ENCODE peak calls at places on chromosomes 16 and 17, in eight cellular contexts. C is transverse colon, M is endothelial cell, G is mesothelial cell of epicardium, Y is AG10803, B is left ventricle myocardium inferior, I is upper lobe of right lung, A is cardiac fibroblast. X is an unnamed sample.
A peak's percentile ranks its signal among the peaks of the same experiment; 100 is the strongest.

GRCh38 chr17:36824678-36825091 is 112.6 kb upstream of the LHX1 start:
- DNase-seq in I (no peak), G (no peak), Y (peak; percentile 6), A (no peak), C (no peak), M (no peak), B (no peak), X (no peak)

GRCh38 chr16:58499615-58500328 is at the start of gene NDRG4:
- DNase-seq in G (no peak), Y (peak; percentile 75), C (peak; percentile 40), I (no peak), B (no peak), A (peak; percentile 91), M (peak; percentile 52), X (no peak)

GRCh38 chr17:78672880-78673371 is 95.7 kb upstream of the DNAH17 start:
- DNase-seq in A (no peak), M (no peak), G (no peak), B (no peak), Y (no peak), I (peak; percentile 63), C (no peak), X (no peak)

GRCh38 chr17:57499648-57500049 is 243.3 kb downstream of the MSI2 start:
- DNase-seq in A (no peak), M (no peak), Y (peak; percentile 53), I (no peak), B (no peak), G (no peak), C (no peak), X (no peak)

GRCh38 chr17:38556234-38556633 is 49.5 kb downstream of the SRCIN1 start:
- DNase-seq in M (no peak), A (no peak), Y (no peak), C (no peak), I (no peak), G (no peak), B (no peak), X (no peak)

GRCh38 chr16:72256398-72257048 is 84.6 kb upstream of the PMFBP1 start:
- DNase-seq in G (no peak), A (peak; percentile 69), B (no peak), C (no peak), Y (peak; percentile 94), I (no peak), M (no peak), X (no peak)

GRCh38 chr16:72649254-72649944 is 398.5 kb downstream of the ZFHX3 start:
- DNase-seq in G (no peak), A (no peak), B (no peak), Y (no peak), C (no peak), M (no peak), I (no peak), X (no peak)

GRCh38 chr16:1174477-1175357 is 21.8 kb downstream of the CACNA1H start:
- DNase-seq in C (no peak), I (no peak), Y (peak; percentile 4), A (no peak), B (no peak), G (no peak), M (no peak), X (no peak)

GRCh38 chr17:42087736-42088705 is 10.3 kb downstream of the ZNF385C start:
- DNase-seq in A (no peak), M (no peak), C (no peak), B (no peak), Y (no peak), G (no peak), I (no peak), X (no peak)

GRCh38 chr16:1428511-1428910 is 2.4 kb upstream of the PERCC1 start:
- DNase-seq in C (no peak), M (peak; percentile 67), I (peak; percentile 67), A (peak; percentile 26), Y (no peak), B (no peak), G (no peak), X (no peak)

GRCh38 chr17:56096026-56096807 is 57.1 kb upstream of the ANKFN1 start:
- DNase-seq in G (no peak), A (no peak), M (no peak), I (no peak), Y (peak; percentile 22), C (no peak), B (no peak), X (no peak)

GRCh38 chr17:80187493-80187892 is 17.7 kb downstream of the CARD14 start:
- DNase-seq in C (peak; percentile 74), M (no peak), I (peak; percentile 83), A (peak; percentile 64), Y (peak; percentile 29), G (no peak), B (peak; percentile 66), X (no peak)

GRCh38 chr17:29005936-29006438 is at the start of gene SEZ6:
- DNase-seq in I (peak; percentile 88), Y (peak; percentile 36), M (peak; percentile 94), A (peak; percentile 70), G (peak; percentile 84), C (peak; percentile 37), B (peak; percentile 72), X (peak; percentile 30)

GRCh38 chr16:57263585-57264351 is 18.7 kb downstream of the ARL2BP start:
- DNase-seq in I (peak; percentile 59), Y (no peak), M (no peak), C (no peak), G (no peak), A (no peak), B (no peak), X (no peak)

GRCh38 chr17:28907709-28908475 is 5.0 kb upstream of the DHRS13 start:
- DNase-seq in C (no peak), I (no peak), B (no peak), G (no peak), Y (peak; percentile 35), M (no peak), A (peak; percentile 68), X (no peak)

GRCh38 chr16:12723681-12724080 is 80.0 kb downstream of the CPPED1 start:
- DNase-seq in C (no peak), A (no peak), B (no peak), Y (no peak), I (no peak), G (no peak), M (no peak), X (no peak)

GRCh38 chr16:12724216-12724615 is 79.5 kb downstream of the CPPED1 start:
- DNase-seq in I (no peak), Y (no peak), C (no peak), A (no peak), M (no peak), G (no peak), B (no peak), X (no peak)

GRCh38 chr16:12721841-12722467 is 81.7 kb downstream of the CPPED1 start:
- DNase-seq in Y (no peak), I (no peak), B (no peak), M (no peak), C (no peak), G (no peak), A (no peak), X (no peak)

GRCh38 chr16:12716658-12717057 is 87.0 kb downstream of the CPPED1 start:
- DNase-seq in I (no peak), C (no peak), B (no peak), M (no peak), Y (no peak), A (no peak), G (no peak), X (no peak)

GRCh38 chr16:12719972-12720371 is 83.7 kb downstream of the CPPED1 start:
- DNase-seq in M (no peak), B (no peak), C (no peak), I (no peak), G (no peak), Y (no peak), A (no peak), X (no peak)
- TF ChIP-seq CTCF in M (no peak), B (no peak), C (no peak), I (no peak), G (no peak), Y (no peak), A (no peak), X (no peak)

DNA sequence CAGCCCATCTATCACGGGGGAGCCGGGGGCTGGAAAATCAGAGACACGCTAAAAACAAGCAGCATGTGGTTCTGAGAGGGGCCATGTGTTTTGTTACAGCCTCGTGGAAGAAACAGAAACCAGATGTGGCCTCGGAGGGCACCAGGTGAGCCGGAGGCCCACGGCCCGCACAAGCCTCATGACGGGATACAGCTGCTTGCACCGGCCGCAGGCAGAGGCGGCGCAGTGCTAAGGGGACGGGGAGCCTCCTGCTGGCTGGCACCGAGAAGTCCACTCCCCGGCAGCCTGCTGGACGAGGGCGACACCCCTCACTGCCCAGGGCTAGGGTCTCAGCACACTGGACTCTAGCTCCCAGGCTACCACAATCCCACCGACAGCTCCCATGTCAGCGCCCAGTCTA is 19.2 kb downstream of the NDUFAF8 start:
- DNase-seq in A (no peak), C (no peak), G (no peak), M (no peak), B (no peak), Y (no peak), I (no peak), X (no peak)
- TF ChIP-seq CTCF in A (no peak), C (no peak), G (no peak), M (no peak), B (no peak), Y (no peak), I (no peak), X (no peak)

GRCh38 chr16:7317982-7318381 is 14.7 kb upstream of the RBFOX1 start:
- DNase-seq in M (no peak), A (no peak), I (no peak), B (no peak), Y (no peak), C (no peak), G (no peak), X (no peak)

GRCh38 chr16:7318661-7319060 is 14.0 kb upstream of the RBFOX1 start:
- DNase-seq in A (no peak), G (no peak), B (no peak), Y (no peak), I (no peak), M (no peak), C (no peak), X (no peak)

GRCh38 chr16:7324306-7324705 is 8.3 kb upstream of the RBFOX1 start:
- DNase-seq in M (no peak), Y (no peak), G (no peak), I (no peak), C (no peak), A (no peak), B (no peak), X (no peak)

GRCh38 chr16:7319514-7319913 is 13.1 kb upstream of the RBFOX1 start:
- DNase-seq in C (no peak), B (no peak), M (no peak), A (no peak), G (no peak), I (no peak), Y (no peak), X (no peak)

GRCh38 chr16:7321661-7322060 is 11.0 kb upstream of the RBFOX1 start:
- DNase-seq in I (no peak), G (no peak), M (no peak), Y (no peak), B (no peak), C (no peak), A (no peak), X (no peak)
- TF ChIP-seq CTCF in I (no peak), G (no peak), M (no peak), Y (no peak), B (no peak), C (no peak), A (no peak), X (no peak)

DNA sequence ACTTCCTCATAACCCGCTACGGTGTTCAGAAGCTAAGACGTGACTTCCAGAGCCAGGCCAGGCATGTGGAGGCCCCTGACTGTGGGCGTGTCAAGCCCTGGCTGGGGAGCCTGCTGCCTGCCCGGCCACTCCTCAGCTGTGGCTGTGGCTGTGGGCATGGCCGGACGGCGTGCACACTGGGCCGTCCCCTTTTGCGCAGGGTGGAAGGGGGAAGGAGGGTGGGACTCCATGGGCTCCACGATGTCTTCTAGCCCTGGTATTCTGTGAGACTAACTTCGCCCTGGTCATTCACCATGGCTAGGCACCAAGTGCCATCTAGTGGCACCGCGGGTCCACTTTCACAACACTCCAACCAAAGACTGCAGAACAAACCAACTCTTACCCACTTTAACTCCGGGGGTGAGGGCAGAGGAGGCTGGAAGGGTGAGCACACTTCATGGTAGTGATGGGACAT is 67.9 kb downstream of the N4BP1 start:
- DNase-seq in A (peak; percentile 79), I (peak; percentile 81), C (peak; percentile 48), G (no peak), M (peak; percentile 54), B (peak; percentile 55), Y (peak; percentile 71), X (no peak)
- TF ChIP-seq CTCF in A (peak; percentile 57), I (peak; percentile 65), C (peak; percentile 49), G (no peak), M (no peak), B (peak; percentile 66), Y (peak; percentile 80), X (no peak)

X was measured in omental fat pad.